ENCODE peak calls at places on chromosome 20, in seven cellular contexts. K is GM13977, Q is GM20000, W is endodermal cell, A is left ventricle myocardium inferior, P is lower lobe of right lung, I is fibroblast of the aortic adventitia. G is an unnamed sample.

GRCh38 chr20:46939031-46939430 is 44.4 kb downstream of the EYA2 start:
- DNase-seq in P (no peak), W (peak), I (no peak), K (no peak), Q (no peak), A (no peak), G (no peak)

GRCh38 chr20:12838261-12838866 is 170.4 kb upstream of the SPTLC3 start:
- DNase-seq in I (no peak), Q (no peak), W (peak), K (no peak), A (no peak), P (no peak), G (no peak)

GRCh38 chr20:41408986-41409385 is 42.4 kb upstream of the EMILIN3 start:
- DNase-seq in I (no peak), P (no peak), K (no peak), Q (no peak), W (no peak), A (no peak), G (no peak)

GRCh38 chr20:35093245-35093884 is 758 bp upstream of the TRPC4AP start:
- DNase-seq in W (no peak), K (no peak), P (no peak), A (no peak), I (peak), Q (no peak), G (no peak)

GRCh38 chr20:6613280-6613861 is 154.1 kb upstream of the BMP2 start:
- DNase-seq in P (no peak), I (no peak), A (no peak), K (no peak), Q (no peak), W (no peak), G (no peak)

GRCh38 chr20:61464634-61465033 is 212.6 kb downstream of the CDH4 start:
- DNase-seq in A (no peak), P (no peak), Q (no peak), I (no peak), K (no peak), W (no peak), G (no peak)

GRCh38 chr20:50346372-50347347 is 156.0 kb downstream of the CEBPB start:
- DNase-seq in P (peak), K (no peak), I (peak), W (peak), A (peak), Q (no peak), G (no peak)

GRCh38 chr20:46071573-46071972 is 18.2 kb downstream of the NCOA5 start:
- DNase-seq in P (no peak), Q (no peak), W (peak), A (no peak), I (no peak), K (no peak), G (no peak)

GRCh38 chr20:14782731-14783130 is 445.3 kb upstream of the FLRT3 start:
- DNase-seq in A (no peak), P (no peak), Q (no peak), W (no peak), K (no peak), I (no peak), G (no peak)

GRCh38 chr20:41714030-41714429 is 95.9 kb upstream of the CHD6 start:
- DNase-seq in A (no peak), Q (no peak), W (no peak), I (no peak), K (no peak), P (no peak), G (no peak)

GRCh38 chr20:11124849-11125505 is 451.2 kb upstream of the JAG1 start:
- DNase-seq in I (no peak), W (no peak), Q (no peak), A (no peak), P (no peak), K (no peak), G (no peak)

GRCh38 chr20:24633521-24633920 is 164.1 kb downstream of the SYNDIG1 start:
- DNase-seq in W (no peak), I (no peak), Q (no peak), A (no peak), K (no peak), P (no peak), G (no peak)

GRCh38 chr20:23435675-23436539 is 3.6 kb upstream of the CSTL1 start:
- DNase-seq in I (no peak), P (no peak), W (peak), A (peak), Q (no peak), K (no peak), G (no peak)

GRCh38 chr20:31711416-31712111 is 11.1 kb downstream of the BCL2L1 start:
- DNase-seq in P (no peak), K (no peak), W (no peak), I (no peak), A (no peak), Q (no peak), G (no peak)

GRCh38 chr20:50029697-50030428 is 47.1 kb downstream of the SNAI1 start:
- DNase-seq in K (no peak), Q (no peak), P (no peak), I (peak), A (no peak), W (peak), G (peak)

GRCh38 chr20:54173653-54174451 is at the start of gene CYP24A1:
- DNase-seq in A (no peak), W (peak), K (no peak), P (peak), I (no peak), Q (no peak), G (no peak)

GRCh38 chr20:16898433-16898832 is 150.3 kb downstream of the OTOR start:
- DNase-seq in P (no peak), A (no peak), Q (no peak), I (no peak), K (no peak), W (no peak), G (no peak)

GRCh38 chr20:37245671-37246237 is 15.9 kb downstream of the GHRH start:
- DNase-seq in A (no peak), I (no peak), P (no peak), Q (no peak), K (no peak), W (peak), G (no peak)

GRCh38 chr20:31602779-31603441 is 2.2 kb upstream of the ID1 start:
- DNase-seq in P (no peak), I (peak), Q (peak), K (peak), W (peak), A (no peak), G (no peak)

GRCh38 chr20:31515072-31515774 is 981 bp downstream of the HM13 start:
- DNase-seq in Q (no peak), A (no peak), K (no peak), W (no peak), P (no peak), I (no peak), G (no peak)

GRCh38 chr20:35854697-35855434 is 83.1 kb downstream of the PHF20 start:
- DNase-seq in W (no peak), P (no peak), Q (no peak), I (peak), A (no peak), K (no peak), G (no peak)

GRCh38 chr20:13173201-13173600 is 47.9 kb upstream of the ISM1 start:
- DNase-seq in A (no peak), K (no peak), I (no peak), W (no peak), P (no peak), Q (no peak), G (no peak)

GRCh38 chr20:64111841-64112641 is 4.7 kb upstream of the NPBWR2 start:
- DNase-seq in I (no peak), P (peak), W (peak), Q (no peak), K (no peak), A (peak), G (no peak)

GRCh38 chr20:48230251-48230650 is 445.0 kb upstream of the SULF2 start:
- DNase-seq in I (no peak), W (peak), P (no peak), Q (no peak), A (no peak), K (no peak), G (no peak)

GRCh38 chr20:18634501-18634900 is 46.6 kb downstream of the DTD1 start:
- DNase-seq in P (no peak), Q (no peak), K (no peak), W (no peak), A (no peak), I (no peak), G (no peak)

GRCh38 chr20:48457261-48458002 is 370.4 kb downstream of the PREX1 start:
- DNase-seq in Q (peak), W (no peak), P (no peak), A (no peak), K (peak), I (no peak), G (no peak)

GRCh38 chr20:17909745-17910345 is 58.7 kb downstream of the SNX5 start:
- DNase-seq in Q (no peak), A (no peak), I (peak), W (no peak), K (no peak), P (no peak), G (no peak)

GRCh38 chr20:49046087-49046900 is at the start of gene CSE1L:
- DNase-seq in K (peak), A (peak), Q (peak), W (peak), P (peak), I (peak), G (peak)

GRCh38 chr20:37384683-37385174 is 38.8 kb downstream of the SRC start:
- DNase-seq in K (peak), P (peak), Q (peak), I (peak), W (peak), A (peak), G (no peak)

GRCh38 chr20:11153819-11154218 is 480.0 kb upstream of the JAG1 start:
- DNase-seq in I (peak), K (no peak), P (no peak), W (no peak), Q (no peak), A (no peak), G (peak)

GRCh38 chr20:23156170-23156841 is 70.2 kb upstream of the CD93 start:
- DNase-seq in I (peak), W (peak), K (no peak), P (peak), Q (no peak), A (no peak), G (no peak)

GRCh38 chr20:48841861-48842529 is 14.2 kb upstream of the PREX1 start:
- DNase-seq in A (no peak), P (no peak), K (no peak), I (peak), Q (no peak), W (no peak), G (peak)

DNA sequence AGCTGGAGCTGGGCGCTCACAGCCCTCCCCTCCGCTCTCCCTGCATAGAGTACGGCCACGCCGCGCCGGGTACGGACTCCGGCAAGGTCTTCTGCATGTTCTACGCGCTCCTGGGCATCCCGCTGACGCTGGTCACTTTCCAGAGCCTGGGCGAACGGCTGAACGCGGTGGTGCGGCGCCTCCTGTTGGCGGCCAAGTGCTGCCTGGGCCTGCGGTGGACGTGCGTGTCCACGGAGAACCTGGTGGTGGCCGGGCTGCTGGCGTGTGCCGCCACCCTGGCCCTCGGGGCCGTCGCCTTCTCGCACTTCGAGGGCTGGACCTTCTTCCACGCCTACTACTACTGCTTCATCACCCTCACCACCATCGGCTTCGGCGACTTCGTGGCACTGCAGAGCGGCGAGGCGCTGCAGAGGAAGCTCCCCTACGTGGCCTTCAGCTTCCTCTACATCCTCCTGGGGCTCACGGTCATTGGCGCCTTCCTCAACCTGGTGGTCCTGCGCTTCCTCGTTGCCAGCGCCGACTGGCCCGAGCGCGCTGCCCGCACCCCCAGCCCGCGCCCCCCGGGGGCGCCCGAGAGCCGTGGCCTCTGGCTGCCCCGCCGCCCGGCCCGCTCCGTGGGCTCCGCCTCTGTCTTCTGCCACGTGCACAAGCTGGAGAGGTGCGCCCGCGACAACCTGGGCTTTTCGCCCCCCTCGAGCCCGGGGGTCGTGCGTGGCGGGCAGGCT is 4.6 kb downstream of the KCNK15 start:
- DNase-seq in W (peak), A (no peak), K (no peak), I (no peak), Q (no peak), P (no peak), G (no peak)
- TF ChIP-seq CTCF in W (peak), A (peak), K (peak), I (no peak), Q (peak), P (peak), G (peak)

GRCh38 chr20:38935967-38936407 is 9.8 kb downstream of the FAM83D start:
- DNase-seq in W (no peak), K (no peak), I (no peak), Q (no peak), P (no peak), A (no peak), G (no peak)

GRCh38 chr20:38934530-38934929 is 8.3 kb downstream of the FAM83D start:
- DNase-seq in K (no peak), A (no peak), P (no peak), Q (no peak), I (no peak), W (no peak), G (no peak)

GRCh38 chr20:38932457-38933120 is 6.4 kb downstream of the FAM83D start:
- DNase-seq in I (peak), Q (no peak), W (no peak), P (no peak), A (no peak), K (no peak), G (no peak)

GRCh38 chr20:38937000-38937399 is 10.8 kb downstream of the FAM83D start:
- DNase-seq in K (no peak), W (no peak), A (no peak), I (no peak), P (no peak), Q (no peak), G (no peak)

GRCh38 chr20:38935285-38935684 is 9.1 kb downstream of the FAM83D start:
- DNase-seq in K (no peak), A (no peak), P (no peak), Q (no peak), W (no peak), I (peak), G (no peak)
- TF ChIP-seq CTCF in K (no peak), A (no peak), P (no peak), Q (no peak), W (peak), I (peak), G (peak)

DNA sequence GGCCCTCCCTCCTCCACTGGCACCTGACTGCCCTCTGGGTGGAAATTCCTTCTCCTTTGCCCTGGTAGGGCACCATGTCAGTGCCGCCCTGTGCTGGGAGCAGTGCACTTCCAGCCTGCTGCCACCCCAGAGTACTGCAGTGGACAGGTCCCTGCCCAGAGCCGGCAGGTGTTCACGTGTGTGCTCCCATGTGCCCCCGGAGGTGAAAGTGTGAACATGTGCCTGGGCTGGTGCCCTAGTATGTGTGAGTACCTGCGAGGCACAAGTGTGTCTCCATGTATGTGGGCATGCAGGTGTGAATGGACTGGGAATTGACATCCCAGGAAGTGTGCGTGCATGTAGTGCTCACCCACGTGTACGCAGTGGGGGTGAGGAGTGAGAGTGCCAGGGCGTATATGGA is 29.4 kb downstream of the SDCBP2 start:
- DNase-seq in A (no peak), Q (no peak), P (no peak), W (peak), I (no peak), K (peak), G (no peak)
- TF ChIP-seq CTCF in A (no peak), Q (no peak), P (peak), W (peak), I (no peak), K (peak), G (no peak)

GRCh38 chr20:62822239-62822787 is 5.5 kb downstream of the COL9A3 start:
- DNase-seq in P (no peak), K (no peak), A (no peak), Q (no peak), W (no peak), I (no peak), G (no peak)
- TF ChIP-seq CTCF in P (no peak), K (no peak), A (no peak), Q (no peak), W (no peak), I (no peak), G (no peak)

GRCh38 chr20:33079267-33079666 is at the start of gene BPIFB4:
- DNase-seq in I (peak), K (no peak), W (no peak), Q (no peak), P (no peak), A (no peak), G (no peak)

GRCh38 chr20:33072813-33073212 is 6.6 kb upstream of the BPIFB4 start:
- DNase-seq in P (no peak), K (no peak), W (no peak), I (no peak), A (no peak), Q (no peak), G (no peak)

GRCh38 chr20:33075281-33075680 is 4.2 kb upstream of the BPIFB4 start:
- DNase-seq in A (no peak), P (no peak), W (no peak), K (no peak), I (no peak), Q (no peak), G (no peak)

GRCh38 chr20:33074675-33075074 is 4.8 kb upstream of the BPIFB4 start:
- DNase-seq in P (no peak), W (no peak), I (no peak), A (no peak), K (no peak), Q (no peak), G (no peak)

GRCh38 chr20:33076662-33077398 is 2.6 kb upstream of the BPIFB4 start:
- DNase-seq in I (no peak), Q (no peak), P (no peak), K (no peak), W (peak), A (no peak), G (no peak)
- TF ChIP-seq CTCF in I (no peak), Q (peak), P (no peak), K (no peak), W (peak), A (peak), G (no peak)

DNA sequence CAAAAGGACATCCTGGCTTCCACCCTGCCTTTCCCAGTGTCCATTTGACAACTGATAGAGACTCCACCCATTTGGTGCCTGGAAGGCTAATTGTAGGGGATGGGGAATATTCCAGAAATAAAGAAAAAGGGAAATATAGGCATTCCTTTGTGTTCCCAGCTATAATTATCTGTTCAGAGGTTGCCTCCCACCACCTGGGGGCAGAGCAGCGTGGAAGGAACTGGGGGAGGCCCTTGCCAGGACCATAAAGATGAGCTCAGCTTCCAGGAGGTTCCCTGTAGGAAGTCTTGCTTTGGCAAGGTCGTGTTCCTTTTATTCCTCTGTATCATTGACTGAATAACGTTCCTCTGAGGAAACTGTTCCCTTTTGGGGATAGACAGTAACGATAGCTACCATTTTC is 214.7 kb downstream of the TFAP2C start:
- DNase-seq in I (no peak), K (no peak), P (no peak), A (no peak), Q (no peak), W (peak), G (no peak)
- TF ChIP-seq CTCF in I (no peak), K (no peak), P (no peak), A (no peak), Q (no peak), W (peak), G (no peak)

DNA sequence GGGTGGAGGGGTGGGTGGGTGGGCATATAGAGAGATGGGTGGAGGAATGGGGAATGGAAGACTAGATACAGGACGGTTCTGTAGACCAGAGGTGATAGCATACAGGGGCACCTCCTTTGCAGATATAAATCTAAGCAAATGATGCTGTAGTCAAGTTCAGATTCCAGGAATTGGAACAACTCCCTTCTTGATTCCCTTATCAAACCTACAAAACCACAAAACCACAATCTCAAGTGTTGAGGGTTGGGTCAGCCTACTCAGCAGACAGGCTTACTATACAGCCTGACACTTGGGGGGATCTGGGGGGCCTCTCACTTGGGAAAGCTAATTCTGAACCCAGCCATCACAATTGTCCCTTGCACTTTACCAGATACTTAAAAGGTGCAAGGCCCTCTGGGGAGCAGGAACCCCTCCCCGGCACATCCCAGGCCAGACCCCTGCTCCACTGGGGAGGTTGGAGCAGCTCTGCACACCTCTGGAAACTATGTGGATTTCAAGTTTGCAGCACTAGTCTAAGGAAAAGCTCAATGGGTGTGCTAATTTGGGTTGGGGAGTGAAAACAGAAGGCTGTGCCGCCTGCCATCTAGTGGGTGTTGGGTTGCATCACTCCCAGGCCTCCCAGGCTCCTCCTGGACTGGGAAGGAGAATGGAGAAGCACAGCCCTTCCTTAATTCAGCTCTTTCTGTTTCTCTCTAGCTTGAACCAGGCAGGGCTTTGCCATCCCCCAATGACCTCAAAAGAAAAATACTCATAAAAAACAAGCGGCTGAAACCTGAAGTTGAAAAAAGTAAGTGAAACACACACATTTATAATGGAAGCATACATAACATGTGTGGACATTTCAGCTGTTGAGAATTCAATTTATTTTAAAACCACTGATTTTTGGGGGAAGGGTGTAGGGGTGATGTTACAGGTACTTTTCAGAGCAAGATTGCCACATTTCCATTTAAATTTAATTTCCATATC is 121.2 kb upstream of the LAMP5 start:
- DNase-seq in Q (peak), P (peak), A (peak), I (peak), K (peak), W (peak), G (no peak)
- TF ChIP-seq CTCF in Q (peak), P (peak), A (peak), I (peak), K (peak), W (peak), G (peak)

DNA sequence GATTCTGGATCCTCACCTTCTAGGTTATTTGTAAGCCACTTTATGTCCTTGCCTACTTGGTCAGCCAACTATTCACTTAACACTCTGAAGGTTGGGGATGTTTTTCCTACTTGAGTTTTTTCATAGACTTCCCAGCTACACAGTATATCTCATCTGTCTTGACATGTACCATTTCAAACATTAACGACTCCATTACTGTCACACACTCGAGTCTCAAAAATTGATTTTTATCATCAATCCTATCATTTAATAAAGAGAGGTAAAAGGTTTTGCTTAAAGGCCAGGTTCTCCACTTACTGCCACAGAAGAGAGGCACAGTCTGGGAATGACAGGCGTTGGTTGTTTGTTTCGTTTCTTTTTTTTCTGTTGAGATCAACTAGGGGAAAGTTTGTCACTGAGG is 38.2 kb upstream of the LAMP5 start:
- DNase-seq in I (no peak), Q (no peak), A (no peak), P (no peak), W (no peak), K (no peak), G (no peak)
- TF ChIP-seq CTCF in I (no peak), Q (no peak), A (no peak), P (no peak), W (no peak), K (no peak), G (no peak)